ENCODE peak calls at places on chromosome 3, in five cellular contexts. Z, G, W, H and K are unnamed samples.

GRCh38 chr3:187737401-187738088 is 7.7 kb downstream of the BCL6 start:
- DNase-seq in Z (peak; percentile 79), H (peak; percentile 38), G (peak; percentile 62), W (peak; percentile 96), K (peak; percentile 96)

GRCh38 chr3:45608885-45609284 is 14.3 kb downstream of the LIMD1 start:
- DNase-seq in Z (no peak), W (no peak), G (peak; percentile 72), H (no peak), K (no peak)

GRCh38 chr3:36525115-36525711 is 144.9 kb downstream of the STAC start:
- DNase-seq in W (no peak), H (no peak), G (no peak), Z (peak; percentile 10), K (no peak)

GRCh38 chr3:44880284-44880683 is 5.9 kb downstream of the TGM4 start:
- DNase-seq in W (no peak), Z (no peak), G (no peak), H (no peak), K (no peak)

GRCh38 chr3:159448902-159449301 is 539.7 kb upstream of the IL12A start:
- DNase-seq in G (no peak), H (no peak), W (no peak), Z (no peak), K (no peak)

GRCh38 chr3:134677196-134677986 is 26.6 kb upstream of the KY start:
- DNase-seq in Z (peak; percentile 67), G (no peak), H (no peak), W (no peak), K (no peak)

GRCh38 chr3:188133646-188134045 is 20.3 kb upstream of the LPP start:
- DNase-seq in G (no peak), W (no peak), Z (no peak), H (no peak), K (no peak)

GRCh38 chr3:169147246-169148008 is 516.1 kb downstream of the MECOM start:
- DNase-seq in W (peak; percentile 62), G (peak; percentile 35), Z (peak; percentile 90), H (no peak), K (peak; percentile 53)

GRCh38 chr3:157782236-157782635 is 279.0 kb upstream of the VEPH1 start:
- DNase-seq in G (no peak), W (no peak), H (no peak), Z (no peak), K (no peak)

GRCh38 chr3:124374583-124374982 is 355.7 kb upstream of the UMPS start:
- DNase-seq in G (no peak), Z (no peak), H (no peak), W (no peak), K (no peak)

GRCh38 chr3:45664558-45664957 is 24.6 kb upstream of the SACM1L start:
- DNase-seq in W (no peak), G (no peak), Z (no peak), H (peak; percentile 64), K (no peak)